ENCODE peak calls at places on chromosomes 12 and 14, in five cellular contexts. Z is iPS-NIHi11, L is GM10248, N is HCT116, U is adrenal gland. W is an unnamed sample.
A peak's percentile ranks its signal among the peaks of the same experiment; 100 is the strongest.

GRCh38 chr12:6207254-6207942 is 7.2 kb downstream of the CD9 start:
- DNase-seq in U (no peak), L (no peak), N (no peak), Z (no peak), W (no peak)

GRCh38 chr14:77663289-77663688 is 44.5 kb downstream of the ALKBH1 start:
- DNase-seq in L (no peak), U (no peak), N (no peak), Z (no peak), W (no peak)

GRCh38 chr12:25186038-25186787 is 8.7 kb downstream of the DNAI7 start:
- DNase-seq in U (no peak), Z (no peak), L (no peak), N (no peak), W (no peak)

GRCh38 chr14:99802301-99803105 is 9.3 kb downstream of the EML1 start:
- DNase-seq in U (no peak), Z (no peak), L (no peak), N (no peak), W (no peak)

GRCh38 chr14:51157012-51157411 is 62.1 kb upstream of the TRIM9 start:
- DNase-seq in L (no peak), U (no peak), N (peak; percentile 16), Z (no peak), W (peak; percentile 13)

GRCh38 chr14:104085889-104086201 is 345 bp downstream of the ASPG start:
- DNase-seq in Z (no peak), N (no peak), L (no peak), U (peak; percentile 5), W (no peak)

GRCh38 chr14:104280902-104281767 is 142.7 kb downstream of the KIF26A start:
- DNase-seq in N (no peak), L (no peak), U (peak; percentile 5), Z (peak; percentile 19), W (no peak)

GRCh38 chr14:52399886-52400599 is 85.9 kb downstream of the PTGER2 start:
- DNase-seq in L (no peak), U (no peak), Z (peak; percentile 33), N (peak; percentile 2), W (peak; percentile 35)

GRCh38 chr14:102285106-102285505 is 19.9 kb downstream of the MOK start:
- DNase-seq in Z (no peak), U (no peak), L (no peak), N (no peak), W (no peak)

GRCh38 chr14:55123101-55123500 is 6.0 kb upstream of the LGALS3 start:
- DNase-seq in Z (no peak), U (no peak), L (no peak), N (no peak), W (peak; percentile 85)

GRCh38 chr12:6953417-6954315 is 2.5 kb downstream of the PTPN6 start:
- DNase-seq in L (peak; percentile 80), Z (no peak), U (peak; percentile 66), N (no peak), W (peak; percentile 65)

GRCh38 chr14:101808894-101809670 is 47.6 kb downstream of the PPP2R5C start:
- DNase-seq in Z (no peak), L (no peak), U (no peak), N (no peak), W (no peak)

GRCh38 chr12:988616-989015 is 2.4 kb upstream of the ERC1 start:
- DNase-seq in Z (no peak), L (no peak), N (no peak), U (no peak), W (no peak)

GRCh38 chr12:4114986-4115385 is 158.6 kb upstream of the CCND2 start:
- DNase-seq in U (no peak), N (no peak), Z (no peak), L (no peak), W (no peak)

GRCh38 chr14:54348001-54348611 is 48.7 kb upstream of the CDKN3 start:
- DNase-seq in L (peak; percentile 63), U (no peak), N (peak; percentile 44), Z (peak; percentile 67), W (peak; percentile 66)

GRCh38 chr12:53986686-53987180 is 1.8 kb downstream of the HOXC10 start:
- DNase-seq in N (no peak), L (no peak), Z (no peak), U (no peak), W (no peak)

GRCh38 chr14:77491056-77491455 is 7.6 kb downstream of the ISM2 start:
- DNase-seq in U (no peak), Z (no peak), L (no peak), N (no peak), W (no peak)